ENCODE peak calls at places on chromosomes 5 and 9, in ten cellular contexts. Y is coronary artery, C is AG09309, M is BJ, V is epithelial cell of esophagus, S is fibroblast of the aortic adventitia, Q is vagina, U is heart right ventricle, O is cardiac fibroblast, F is neural progenitor cell. H is an unnamed sample.

GRCh38 chr5:57863661-57864060 is 381.1 kb upstream of the ACTBL2 start:
- DNase-seq in Y (no peak), C (peak), M (no peak), V (peak), S (peak), Q (no peak), U (no peak), O (no peak), F (no peak), H (peak)

GRCh38 chr9:4102078-4102477 is 197.8 kb downstream of the GLIS3 start:
- DNase-seq in Y (no peak), C (no peak), M (no peak), V (no peak), S (no peak), Q (no peak), U (no peak), O (peak), F (no peak), H (no peak)

GRCh38 chr5:113330533-113331200 is 104.1 kb downstream of the TSSK1B start:
- DNase-seq in Y (no peak), C (peak), M (no peak), V (peak), S (peak), Q (no peak), U (peak), O (peak), F (peak), H (peak)

GRCh38 chr9:86955003-86955402 is 7.7 kb upstream of the GAS1 start:
- DNase-seq in Y (no peak), C (no peak), M (no peak), V (no peak), S (no peak), Q (no peak), U (no peak), O (no peak), F (no peak), H (no peak)

GRCh38 chr5:107855171-107855570 is 184.4 kb upstream of the EFNA5 start:
- DNase-seq in Y (no peak), C (no peak), M (no peak), V (no peak), S (no peak), Q (no peak), U (no peak), O (no peak), F (peak), H (no peak)

GRCh38 chr9:129761901-129762359 is 9.1 kb upstream of the PTGES start:
- DNase-seq in Y (no peak), C (peak), M (peak), V (peak), S (peak), Q (no peak), U (no peak), O (peak), F (peak), H (peak)

GRCh38 chr9:6305954-6306563 is 22.1 kb upstream of the TPD52L3 start:
- DNase-seq in Y (no peak), C (peak), M (no peak), V (peak), S (peak), Q (no peak), U (no peak), O (peak), F (peak), H (peak)

GRCh38 chr5:55416306-55416705 is 108.5 kb downstream of the MTREX start:
- DNase-seq in Y (no peak), C (no peak), M (no peak), V (no peak), S (no peak), Q (no peak), U (no peak), O (no peak), F (no peak), H (no peak)

GRCh38 chr9:15485836-15486678 is 24.7 kb downstream of the PSIP1 start:
- DNase-seq in Y (no peak), C (no peak), M (no peak), V (peak), S (peak), Q (no peak), U (no peak), O (peak), F (peak), H (peak)

GRCh38 chr5:151079838-151080619 is 805 bp downstream of the TNIP1 start:
- DNase-seq in Y (no peak), C (no peak), M (no peak), V (peak), S (peak), Q (no peak), U (no peak), O (peak), F (no peak), H (peak)

GRCh38 chr9:109751253-109751652 is 28.7 kb upstream of the PALM2AKAP2 start:
- DNase-seq in Y (no peak), C (no peak), M (no peak), V (no peak), S (no peak), Q (no peak), U (no peak), O (no peak), F (peak), H (no peak)

GRCh38 chr5:113022661-113023060 is 46.1 kb downstream of the DCP2 start:
- DNase-seq in Y (no peak), C (no peak), M (no peak), V (peak), S (no peak), Q (no peak), U (no peak), O (no peak), F (no peak), H (peak)

GRCh38 chr5:149466457-149466972 is 84.7 kb downstream of the CSNK1A1 start:
- DNase-seq in Y (no peak), C (no peak), M (no peak), V (peak), S (no peak), Q (no peak), U (no peak), O (no peak), F (no peak), H (peak)

GRCh38 chr5:178126556-178126955 is 4.3 kb upstream of the RMND5B start:
- DNase-seq in Y (no peak), C (no peak), M (no peak), V (no peak), S (no peak), Q (no peak), U (no peak), O (no peak), F (peak), H (no peak)

GRCh38 chr5:168426864-168427172 is 59.5 kb upstream of the RARS1 start:
- DNase-seq in Y (no peak), C (no peak), M (no peak), V (no peak), S (no peak), Q (no peak), U (no peak), O (no peak), F (no peak), H (no peak)

GRCh38 chr5:148807845-148808244 is 18.6 kb upstream of the ADRB2 start:
- DNase-seq in Y (no peak), C (no peak), M (no peak), V (peak), S (no peak), Q (no peak), U (no peak), O (no peak), F (no peak), H (no peak)

GRCh38 chr5:126219616-126220015 is 203.6 kb upstream of the GRAMD2B start:
- DNase-seq in Y (no peak), C (no peak), M (no peak), V (no peak), S (no peak), Q (no peak), U (no peak), O (no peak), F (no peak), H (no peak)

GRCh38 chr9:111016046-111017026 is 21.9 kb downstream of the LPAR1 start:
- DNase-seq in Y (no peak), C (no peak), M (no peak), V (peak), S (peak), Q (no peak), U (no peak), O (peak), F (no peak), H (peak)

GRCh38 chr5:73763300-73764032 is 137.5 kb downstream of the ARHGEF28 start:
- DNase-seq in Y (no peak), C (peak), M (peak), V (no peak), S (no peak), Q (no peak), U (no peak), O (no peak), F (no peak), H (no peak)

GRCh38 chr5:126716861-126717260 is 60.1 kb upstream of the LMNB1 start:
- DNase-seq in Y (no peak), C (no peak), M (no peak), V (no peak), S (no peak), Q (no peak), U (no peak), O (no peak), F (no peak), H (no peak)

GRCh38 chr5:180494510-180495181 is 467 bp downstream of the CNOT6 start:
- DNase-seq in Y (no peak), C (no peak), M (no peak), V (peak), S (peak), Q (no peak), U (peak), O (peak), F (peak), H (no peak)
- TF ChIP-seq CTCF in Y (no peak), C (no peak), M (no peak), V (no peak), S (no peak), Q (no peak), U (peak), O (no peak), F (peak), H (no peak)

DNA sequence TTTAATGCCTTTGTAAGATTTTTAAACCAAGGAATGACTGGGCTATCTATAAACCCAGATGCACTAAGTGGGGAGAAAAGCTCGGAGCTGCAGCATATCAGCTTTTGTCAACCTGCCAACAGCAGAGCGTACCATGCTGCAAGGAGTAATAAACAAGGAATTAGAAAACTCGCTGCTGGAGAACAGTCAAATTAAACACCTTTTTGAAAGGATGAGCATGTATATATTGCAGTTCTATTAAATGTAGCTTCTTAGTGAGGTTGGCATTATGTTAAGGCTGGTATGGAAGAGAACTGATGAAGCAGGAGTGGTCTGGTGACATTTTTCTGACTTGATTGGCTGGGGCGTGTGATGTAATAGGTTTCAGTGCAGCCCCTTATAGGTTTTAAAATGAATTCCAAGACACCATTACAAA is 74.7 kb downstream of the PIK3R1 start:
- DNase-seq in Y (no peak), C (no peak), M (no peak), V (peak), S (peak), Q (no peak), U (no peak), O (peak), F (no peak), H (peak)
- H3K4me3 ChIP-seq in Y (peak), C (no peak), M (peak), V (no peak), S (no peak), Q (no peak), U (no peak), O (no peak), F (no peak), H (no peak)

GRCh38 chr9:1880038-1880565 is 135.0 kb upstream of the SMARCA2 start:
- DNase-seq in Y (no peak), C (no peak), M (no peak), V (no peak), S (no peak), Q (no peak), U (no peak), O (no peak), F (no peak), H (no peak)

GRCh38 chr9:1881708-1882351 is 133.3 kb upstream of the SMARCA2 start:
- DNase-seq in Y (no peak), C (no peak), M (no peak), V (peak), S (no peak), Q (no peak), U (no peak), O (no peak), F (no peak), H (no peak)

GRCh38 chr9:1878817-1879216 is 136.3 kb upstream of the SMARCA2 start:
- DNase-seq in Y (no peak), C (no peak), M (no peak), V (no peak), S (no peak), Q (no peak), U (no peak), O (no peak), F (no peak), H (no peak)

GRCh38 chr9:1877951-1878350 is 137.2 kb upstream of the SMARCA2 start:
- DNase-seq in Y (no peak), C (no peak), M (no peak), V (no peak), S (no peak), Q (no peak), U (no peak), O (no peak), F (no peak), H (no peak)

DNA sequence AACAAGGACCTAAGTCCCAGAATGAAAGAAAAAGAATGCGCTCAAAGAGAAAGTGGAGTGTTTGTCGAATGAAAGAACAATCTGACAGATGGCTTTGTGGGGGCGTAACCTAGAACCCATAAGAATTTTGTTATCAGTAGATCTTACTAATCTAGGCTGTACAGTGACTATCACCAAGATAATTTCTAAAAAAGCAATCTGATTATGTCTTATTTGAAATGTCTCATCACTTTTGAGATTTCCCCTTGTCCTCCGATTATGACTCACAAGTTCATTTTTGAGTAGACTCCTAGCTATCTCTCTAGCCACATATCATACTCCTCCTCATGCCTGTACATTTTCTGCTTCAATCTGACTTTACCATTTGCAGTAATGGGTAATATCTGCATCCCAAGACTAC is 135.6 kb upstream of the SMARCA2 start:
- DNase-seq in Y (no peak), C (no peak), M (no peak), V (no peak), S (no peak), Q (no peak), U (no peak), O (no peak), F (no peak), H (no peak)
- TF ChIP-seq CTCF in Y (no peak), C (no peak), M (no peak), V (no peak), S (no peak), Q (no peak), U (no peak), O (no peak), F (no peak), H (no peak)

DNA sequence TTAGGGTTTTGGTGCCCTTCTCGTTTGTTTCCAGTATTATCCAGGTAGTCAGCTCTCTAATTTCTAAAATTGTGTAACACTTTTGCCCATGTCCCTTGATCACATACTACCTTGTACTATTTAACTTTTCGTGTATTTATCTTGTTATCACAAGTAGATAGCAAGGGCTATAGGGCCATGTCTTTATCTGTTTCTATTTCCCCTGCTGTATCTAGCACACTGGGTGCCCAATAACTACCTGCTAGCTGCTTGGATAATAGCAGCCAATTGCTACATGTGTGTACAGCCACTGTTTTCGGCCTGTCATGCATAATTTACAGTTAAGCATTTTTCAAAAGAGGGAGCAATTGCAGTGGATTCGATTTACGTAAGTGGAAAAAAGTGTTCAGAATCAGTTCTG is 64.8 kb upstream of the TNFAIP8 start:
- DNase-seq in Y (no peak), C (no peak), M (no peak), V (no peak), S (no peak), Q (no peak), U (no peak), O (no peak), F (no peak), H (no peak)
- H3K4me3 ChIP-seq in Y (peak), C (no peak), M (no peak), V (no peak), S (no peak), Q (no peak), U (no peak), O (no peak), F (no peak), H (no peak)